ENCODE peak calls at places on chromosomes 11 and 22, in nine cellular contexts. X, U, S, G, B, V, H, W and I are unnamed samples.

GRCh38 chr22:24413726-24414385 is 13.5 kb upstream of the ADORA2A start:
- DNase-seq in G (no peak), B (peak; percentile 12), W (no peak), H (no peak), V (no peak), S (no peak), U (peak; percentile 10), X (no peak), I (no peak)

GRCh38 chr11:34405079-34405858 is 33.5 kb upstream of the CAT start:
- DNase-seq in H (no peak), X (no peak), G (no peak), W (peak; percentile 62), B (no peak), V (peak; percentile 53), U (no peak), S (no peak), I (no peak)

GRCh38 chr11:120658071-120658423 is 146.5 kb downstream of the GRIK4 start:
- DNase-seq in S (no peak), H (no peak), X (no peak), W (no peak), B (no peak), G (no peak), U (no peak), V (no peak), I (no peak)

GRCh38 chr11:1271002-1271401 is 38.4 kb downstream of the TOLLIP start:
- DNase-seq in G (no peak), U (no peak), H (peak; percentile 38), V (peak; percentile 10), X (no peak), W (peak; percentile 15), B (no peak), S (no peak), I (no peak)

GRCh38 chr11:130003717-130004001 is 1.0 kb upstream of the PRDM10 start:
- DNase-seq in W (no peak), G (no peak), B (peak; percentile 80), S (no peak), U (no peak), X (no peak), H (no peak), V (no peak), I (no peak)

GRCh38 chr11:2892215-2893020 is 6.8 kb upstream of the CDKN1C start:
- DNase-seq in U (no peak), S (peak; percentile 25), G (no peak), B (peak; percentile 75), W (peak; percentile 59), X (peak; percentile 74), H (peak; percentile 76), V (peak; percentile 40), I (no peak)

GRCh38 chr22:49297286-49297870 is 530.3 kb downstream of the BRD1 start:
- DNase-seq in B (no peak), V (no peak), H (no peak), S (no peak), W (no peak), U (no peak), X (no peak), G (no peak), I (no peak)

GRCh38 chr11:115980336-115980735 is 476.1 kb upstream of the CADM1 start:
- DNase-seq in U (no peak), S (no peak), H (no peak), X (no peak), B (no peak), W (no peak), G (no peak), V (peak; percentile 10), I (no peak)

GRCh38 chr22:16915711-16916110 is 90.5 kb upstream of the XKR3 start:
- DNase-seq in V (no peak), H (no peak), B (no peak), W (peak; percentile 30), G (no peak), S (no peak), X (no peak), U (no peak), I (no peak)

GRCh38 chr22:43206515-43207161 is 19.7 kb upstream of the TTLL12 start:
- DNase-seq in G (no peak), B (no peak), V (no peak), W (no peak), S (no peak), U (no peak), X (no peak), H (no peak), I (no peak)

GRCh38 chr11:19722702-19723101 is 10.1 kb downstream of the NAV2 start:
- DNase-seq in G (no peak), S (no peak), H (no peak), X (no peak), W (no peak), V (no peak), B (no peak), U (no peak), I (no peak)

GRCh38 chr11:2932850-2933251 is 3.6 kb upstream of the PHLDA2 start:
- DNase-seq in U (no peak), W (peak; percentile 80), H (no peak), X (no peak), B (peak; percentile 30), G (no peak), S (no peak), V (peak; percentile 67), I (no peak)

GRCh38 chr11:19827399-19828135 is 114.9 kb downstream of the NAV2 start:
- DNase-seq in G (no peak), X (no peak), U (no peak), V (no peak), S (no peak), B (no peak), H (no peak), W (no peak), I (no peak)

GRCh38 chr11:61972796-61973602 is 5.6 kb upstream of the FTH1 start:
- DNase-seq in X (no peak), W (peak; percentile 75), B (no peak), V (no peak), U (peak; percentile 7), H (no peak), S (no peak), G (no peak), I (peak; percentile 54)

GRCh38 chr11:6647282-6647679 is 8.3 kb downstream of the DCHS1 start:
- DNase-seq in S (no peak), U (no peak), H (no peak), B (peak; percentile 31), V (no peak), X (no peak), G (no peak), W (no peak), I (no peak)

GRCh38 chr11:129815596-129816461 is at the start of gene TMEM45B:
- DNase-seq in V (no peak), S (no peak), G (no peak), H (peak; percentile 26), B (peak; percentile 89), W (no peak), X (peak; percentile 17), U (no peak), I (no peak)

GRCh38 chr11:567629-568258 is 7.0 kb downstream of the RASSF7 start:
- DNase-seq in V (no peak), X (no peak), U (no peak), S (no peak), H (no peak), B (no peak), W (no peak), G (no peak), I (no peak)

GRCh38 chr11:62883677-62884076 is 3.0 kb downstream of the SLC3A2 start:
- DNase-seq in H (no peak), X (no peak), W (peak; percentile 41), U (no peak), G (no peak), S (no peak), V (no peak), B (no peak), I (no peak)

GRCh38 chr11:12050470-12050891 is 42.1 kb upstream of the DKK3 start:
- DNase-seq in V (no peak), G (no peak), S (no peak), H (no peak), B (no peak), W (no peak), X (no peak), U (no peak), I (peak; percentile 89)

GRCh38 chr11:68532719-68533369 is 72.3 kb downstream of the PPP6R3 start:
- DNase-seq in S (no peak), V (no peak), W (no peak), H (no peak), B (no peak), U (no peak), G (no peak), X (no peak), I (peak; percentile 59)

GRCh38 chr22:36182871-36183270 is 18.7 kb downstream of the APOL4 start:
- DNase-seq in W (no peak), U (no peak), H (no peak), B (no peak), X (no peak), V (no peak), G (no peak), S (no peak), I (no peak)

GRCh38 chr11:115286614-115287013 is 217.6 kb downstream of the CADM1 start:
- DNase-seq in W (no peak), H (no peak), X (no peak), G (no peak), B (no peak), V (no peak), U (no peak), S (no peak), I (no peak)

GRCh38 chr11:105609832-105610781 is at the start of gene GRIA4:
- DNase-seq in V (peak; percentile 67), B (peak; percentile 24), X (peak; percentile 23), W (peak; percentile 72), G (no peak), S (no peak), U (no peak), H (peak; percentile 76), I (no peak)

GRCh38 chr11:106695506-106695905 is 322.8 kb downstream of the GUCY1A2 start:
- DNase-seq in S (no peak), W (peak; percentile 5), X (no peak), G (no peak), V (peak; percentile 88), B (no peak), H (no peak), U (no peak), I (no peak)

GRCh38 chr11:112212710-112213109 is 13.5 kb upstream of the PTS start:
- DNase-seq in H (no peak), X (no peak), S (no peak), B (no peak), V (no peak), U (no peak), G (no peak), W (no peak), I (no peak)

GRCh38 chr11:34349882-34350281 is 7.9 kb downstream of the ABTB2 start:
- DNase-seq in V (peak; percentile 74), X (no peak), G (no peak), B (no peak), S (no peak), W (peak; percentile 33), H (no peak), U (no peak), I (no peak)